ENCODE peak calls at places on chromosomes 7 and 10, in nine cellular contexts. Q is CD8-positive, alpha-beta T cell; P is tibial artery; X is GM23338; D is psoas muscle; I is uterus; G is Peyer's patch; H is mammary epithelial cell; F is HL-60. A is an unnamed sample.

GRCh38 chr10:54585572-54585971 is 215.5 kb downstream of the PCDH15 start:
- DNase-seq in Q (no peak), P (no peak), X (no peak), D (no peak), I (no peak), G (no peak), H (peak; percentile 3), F (no peak), A (no peak)

GRCh38 chr10:70500812-70501301 is 22.3 kb downstream of the PALD1 start:
- DNase-seq in Q (no peak), P (no peak), X (no peak), D (no peak), I (no peak), G (no peak), H (no peak), F (peak; percentile 36), A (no peak)

GRCh38 chr7:51426163-51426562 is 109.6 kb upstream of the COBL start:
- DNase-seq in Q (no peak), P (no peak), X (peak; percentile 17), D (no peak), I (no peak), G (no peak), H (no peak), F (no peak), A (no peak)

GRCh38 chr7:150738092-150739044 is 1.1 kb downstream of the GIMAP5 start:
- DNase-seq in Q (no peak), P (no peak), X (no peak), D (no peak), I (no peak), G (no peak), H (peak; percentile 90), F (no peak), A (no peak)

GRCh38 chr10:44801383-44802327 is 109.5 kb upstream of the TMEM72 start:
- DNase-seq in Q (no peak), P (peak; percentile 53), X (no peak), D (peak; percentile 82), I (peak; percentile 62), G (peak; percentile 72), H (peak; percentile 78), F (no peak), A (peak; percentile 20)

GRCh38 chr7:82755705-82756551 is 312.4 kb upstream of the CACNA2D1 start:
- DNase-seq in Q (no peak), P (no peak), X (no peak), D (no peak), I (no peak), G (no peak), H (peak; percentile 17), F (no peak), A (no peak)

GRCh38 chr7:144834516-144835165 is 1.2 kb downstream of the TPK1 start:
- DNase-seq in Q (peak; percentile 26), P (peak; percentile 44), X (peak; percentile 21), D (no peak), I (no peak), G (no peak), H (no peak), F (peak; percentile 66), A (no peak)

GRCh38 chr7:11533229-11533820 is 298.7 kb downstream of the THSD7A start:
- DNase-seq in Q (no peak), P (no peak), X (no peak), D (no peak), I (no peak), G (no peak), H (no peak), F (no peak), A (no peak)

GRCh38 chr7:66507764-66508296 is 120.9 kb upstream of the KCTD7 start:
- DNase-seq in Q (no peak), P (no peak), X (no peak), D (no peak), I (no peak), G (no peak), H (no peak), F (no peak), A (no peak)

GRCh38 chr7:66504131-66504530 is 124.5 kb upstream of the KCTD7 start:
- DNase-seq in Q (no peak), P (no peak), X (no peak), D (no peak), I (no peak), G (no peak), H (no peak), F (no peak), A (no peak)

GRCh38 chr7:66503551-66504031 is 125.1 kb upstream of the KCTD7 start:
- DNase-seq in Q (no peak), P (no peak), X (no peak), D (no peak), I (no peak), G (no peak), H (no peak), F (no peak), A (no peak)

GRCh38 chr7:66505009-66505408 is 123.7 kb upstream of the KCTD7 start:
- DNase-seq in Q (no peak), P (no peak), X (no peak), D (no peak), I (no peak), G (no peak), H (no peak), F (no peak), A (no peak)

GRCh38 chr7:66505531-66506451 is 122.9 kb upstream of the KCTD7 start:
- DNase-seq in Q (no peak), P (peak; percentile 20), X (no peak), D (no peak), I (no peak), G (no peak), H (no peak), F (no peak), A (peak; percentile 42)
- H3K4me3 ChIP-seq in Q (peak overlapping the region; percentile 32), P (peak overlapping the region; percentile 38), X (no peak overlapping the region), D (peak overlapping the region; percentile 56), I (peak overlapping the region; percentile 18), G (peak overlapping the region; percentile 36), H (no peak overlapping the region), F (no peak overlapping the region), A (peak overlapping the region; percentile 43)

DNA sequence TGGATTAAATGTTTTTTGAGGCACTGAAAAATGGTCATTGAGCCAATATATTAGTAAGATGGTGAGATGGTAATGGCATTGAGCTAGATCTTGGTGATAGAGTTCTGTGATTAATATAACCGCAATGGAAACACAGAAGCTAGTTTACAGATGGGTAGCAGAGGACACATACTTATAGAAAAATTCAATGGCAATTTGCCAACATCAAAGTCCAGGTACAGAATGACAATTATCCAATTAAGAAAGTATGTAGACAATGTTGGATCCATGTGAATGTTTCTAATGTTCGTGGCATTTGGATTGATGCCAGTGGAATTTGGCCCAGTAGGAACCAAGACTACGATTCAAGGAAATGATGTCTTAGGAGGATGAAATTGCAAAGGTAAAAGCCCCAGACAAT is 187.8 kb downstream of the GNAT3 start:
- DNase-seq in Q (no peak), P (no peak), X (no peak), D (no peak), I (no peak), G (no peak), H (peak; percentile 93), F (no peak), A (no peak)
- TF ChIP-seq CTCF in Q (no peak), P (no peak), X (no peak), D (no peak), I (no peak), G (no peak), H (no peak), F (no peak), A (no peak)

GRCh38 chr10:98013122-98013521 is 17.3 kb downstream of the CRTAC1 start:
- DNase-seq in Q (no peak), P (no peak), X (peak; percentile 47), D (no peak), I (no peak), G (no peak), H (no peak), F (no peak), A (no peak)

GRCh38 chr10:98012654-98013053 is 17.8 kb downstream of the CRTAC1 start:
- DNase-seq in Q (no peak), P (no peak), X (no peak), D (no peak), I (no peak), G (no peak), H (no peak), F (no peak), A (no peak)

GRCh38 chr10:98016781-98017475 is 13.5 kb downstream of the CRTAC1 start:
- DNase-seq in Q (no peak), P (no peak), X (no peak), D (no peak), I (no peak), G (no peak), H (no peak), F (no peak), A (no peak)

GRCh38 chr10:98010939-98011685 is 19.3 kb downstream of the CRTAC1 start:
- DNase-seq in Q (no peak), P (no peak), X (no peak), D (no peak), I (no peak), G (no peak), H (no peak), F (no peak), A (no peak)

DNA sequence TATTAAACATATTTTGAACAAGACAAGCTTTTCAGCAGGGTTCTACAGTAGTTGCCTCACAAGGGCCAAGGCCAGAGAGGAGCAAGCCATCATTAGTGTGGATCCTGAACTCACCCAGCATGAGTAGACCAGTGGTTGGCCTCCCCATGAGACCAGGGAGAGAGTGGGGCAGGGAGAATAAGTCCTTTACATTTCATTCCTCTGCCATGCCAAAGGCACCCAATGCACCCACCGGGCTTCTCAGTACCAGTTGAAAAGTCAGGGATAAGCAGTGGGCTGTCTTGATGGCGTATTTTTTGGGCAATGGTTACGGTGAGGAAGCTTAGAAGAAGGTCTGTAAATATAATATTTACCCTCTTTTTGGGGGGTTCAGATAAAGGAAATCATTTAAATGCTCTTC is 16.6 kb downstream of the CRTAC1 start:
- DNase-seq in Q (no peak), P (no peak), X (no peak), D (no peak), I (no peak), G (no peak), H (no peak), F (no peak), A (no peak)
- H3K27me3 ChIP-seq in Q (peaks cover 2% of the 10 kb centered on the region), P (peaks cover 20% of the 10 kb centered on the region), X (no peaks in the 10 kb centered on the region), D (peaks cover 2% of the 10 kb centered on the region), I (no peaks in the 10 kb centered on the region), G (no peaks in the 10 kb centered on the region), H (peaks cover 4% of the 10 kb centered on the region), F (peaks cover 2% of the 10 kb centered on the region), A (no peaks in the 10 kb centered on the region)

GRCh38 chr7:8128457-8129322 is 133.3 kb downstream of the ICA1 start:
- DNase-seq in Q (no peak), P (no peak), X (no peak), D (no peak), I (no peak), G (no peak), H (no peak), F (no peak), A (no peak)

GRCh38 chr7:8129323-8129659 is 132.7 kb downstream of the ICA1 start:
- DNase-seq in Q (no peak), P (no peak), X (no peak), D (no peak), I (no peak), G (no peak), H (no peak), F (no peak), A (no peak)

GRCh38 chr7:8126768-8127167 is 135.2 kb downstream of the ICA1 start:
- DNase-seq in Q (no peak), P (no peak), X (no peak), D (no peak), I (no peak), G (no peak), H (no peak), F (peak; percentile 25), A (no peak)

GRCh38 chr7:8121243-8121642 is 140.7 kb downstream of the ICA1 start:
- DNase-seq in Q (no peak), P (no peak), X (no peak), D (no peak), I (no peak), G (no peak), H (no peak), F (no peak), A (no peak)

DNA sequence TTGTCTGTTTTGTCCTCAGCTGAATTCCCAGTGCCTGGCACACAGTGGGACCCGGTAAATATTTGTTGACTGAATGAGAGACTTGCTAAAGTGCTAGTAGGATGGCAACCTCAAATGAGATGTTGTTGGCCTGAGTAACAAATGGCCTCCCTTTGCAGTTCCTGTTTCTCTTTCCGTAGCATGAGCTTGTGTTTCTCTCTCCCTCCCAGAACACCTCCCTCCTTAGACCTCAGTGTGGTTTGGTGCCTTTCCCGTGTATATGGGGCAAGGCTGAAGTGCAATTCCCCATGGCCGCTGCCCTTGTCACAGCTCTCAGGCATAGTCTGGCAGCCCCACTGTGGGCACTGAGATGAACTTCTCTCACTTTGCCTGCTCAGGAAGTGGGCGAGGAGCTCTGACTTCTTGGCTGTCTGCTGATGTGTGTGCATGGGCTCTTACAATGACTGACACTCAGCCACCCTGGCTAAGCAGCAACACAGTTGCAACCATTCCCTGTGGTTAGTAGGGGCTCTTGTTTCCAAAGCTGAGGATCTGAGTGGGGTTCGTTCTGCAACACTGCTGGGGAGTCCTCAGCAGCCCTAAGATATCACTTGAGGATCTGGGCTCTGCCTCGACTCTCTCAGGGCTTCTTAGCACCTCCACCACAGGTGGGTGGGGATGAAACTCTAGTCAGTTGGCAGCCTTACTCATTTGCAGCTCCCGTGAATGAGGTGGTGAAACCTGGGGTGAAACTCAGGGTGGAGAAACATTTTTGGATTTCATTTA is 136.1 kb downstream of the ICA1 start:
- DNase-seq in Q (peak; percentile 68), P (no peak), X (no peak), D (no peak), I (no peak), G (no peak), H (peak; percentile 26), F (peak; percentile 85), A (no peak)
- H3K4me3 ChIP-seq in Q (no peak overlapping the region), P (no peak overlapping the region), X (no peak overlapping the region), D (no peak overlapping the region), I (no peak overlapping the region), G (no peak overlapping the region), H (no peak overlapping the region), F (no peak overlapping the region), A (no peak overlapping the region)